ENCODE peak calls at places on chromosomes 3 and 15, in eight cellular contexts. G is right atrium auricular region, Y is fibroblast of lung, M is left ventricle myocardium inferior, A is dorsolateral prefrontal cortex, Z is ovary, F is kidney epithelial cell, O is colonic mucosa. T is an unnamed sample. For H3K27me3, the result is how much of the 10 kb centered on the place peaks cover.

GRCh38 chr3:13016083-13016725 is 57.0 kb downstream of the IQSEC1 start:
- DNase-seq in O (peak), A (no peak), Z (no peak), G (peak), Y (no peak), M (peak), F (no peak), T (peak)

GRCh38 chr3:44721231-44722102 is 8.0 kb upstream of the ZNF501 start:
- DNase-seq in O (no peak), M (no peak), Z (no peak), F (no peak), A (no peak), Y (peak), G (no peak), T (no peak)

GRCh38 chr3:52829906-52830463 is 487 bp downstream of the ITIH4 start:
- DNase-seq in G (no peak), A (no peak), Y (no peak), O (no peak), M (no peak), F (no peak), Z (no peak), T (no peak)

GRCh38 chr3:127254730-127255129 is 33.1 kb downstream of the PRR20G start:
- DNase-seq in Z (no peak), M (no peak), F (no peak), O (no peak), A (no peak), G (peak), Y (no peak), T (no peak)

GRCh38 chr15:35078221-35078915 is 6.7 kb downstream of the NANOGP8 start:
- DNase-seq in A (no peak), M (no peak), O (no peak), G (no peak), Y (peak), Z (peak), F (peak), T (no peak)

GRCh38 chr15:57135800-57136199 is 217.4 kb downstream of the TCF12 start:
- DNase-seq in Y (no peak), O (no peak), Z (no peak), F (no peak), M (no peak), G (no peak), A (no peak), T (no peak)

GRCh38 chr15:88992216-88992615 is 79.0 kb upstream of the MFGE8 start:
- DNase-seq in Y (peak), Z (no peak), O (no peak), M (no peak), F (no peak), A (no peak), G (no peak), T (no peak)

GRCh38 chr3:31370681-31371080 is 162.0 kb upstream of the STT3B start:
- DNase-seq in O (no peak), A (no peak), Y (peak), M (no peak), G (no peak), Z (no peak), F (no peak), T (no peak)

GRCh38 chr15:25172691-25173090 is 217.9 kb downstream of the SNRPN start:
- DNase-seq in Y (no peak), F (no peak), G (peak), O (no peak), M (no peak), A (no peak), Z (no peak), T (no peak)

GRCh38 chr15:56491110-56491722 is 26.3 kb upstream of the MNS1 start:
- DNase-seq in Y (peak), Z (peak), O (peak), G (peak), F (peak), M (peak), A (peak), T (no peak)

GRCh38 chr3:151085889-151086483 is 522 bp downstream of the MED12L start:
- DNase-seq in Z (peak), M (no peak), O (peak), A (no peak), F (no peak), G (no peak), Y (peak), T (peak)

GRCh38 chr3:37803726-37804469 is 57.8 kb upstream of the CTDSPL start:
- DNase-seq in G (no peak), F (no peak), A (no peak), M (no peak), O (no peak), Y (no peak), Z (no peak), T (no peak)

GRCh38 chr15:49521802-49522201 is 98.8 kb downstream of the FGF7 start:
- DNase-seq in Y (peak), M (no peak), G (no peak), Z (no peak), F (no peak), A (no peak), O (no peak), T (no peak)

GRCh38 chr15:49506341-49506740 is 83.3 kb downstream of the FGF7 start:
- DNase-seq in Z (no peak), A (no peak), G (no peak), O (no peak), Y (no peak), F (no peak), M (no peak), T (no peak)

GRCh38 chr3:194906970-194907629 is 221.4 kb downstream of the FAM43A start:
- DNase-seq in O (no peak), A (no peak), Y (no peak), G (no peak), F (no peak), M (no peak), Z (no peak), T (no peak)

GRCh38 chr15:100924436-100924835 is 5.3 kb downstream of the LRRK1 start:
- DNase-seq in M (no peak), G (no peak), O (peak), A (no peak), Y (no peak), F (no peak), Z (no peak), T (no peak)

GRCh38 chr15:60673918-60674558 is 195.1 kb upstream of the ICE2 start:
- DNase-seq in A (no peak), Y (peak), G (peak), M (no peak), O (peak), F (peak), Z (peak), T (no peak)

GRCh38 chr3:108552267-108553159 is 36.7 kb downstream of the CIP2A start:
- DNase-seq in G (no peak), Z (no peak), F (no peak), A (no peak), O (no peak), M (no peak), Y (peak), T (no peak)

GRCh38 chr15:31230630-31231485 is 95.8 kb upstream of the KLF13 start:
- DNase-seq in M (no peak), G (no peak), Z (no peak), O (no peak), F (no peak), Y (no peak), A (no peak), T (peak)

GRCh38 chr15:83565553-83566159 is 88.3 kb upstream of the ADAMTSL3 start:
- DNase-seq in O (no peak), Z (no peak), A (no peak), Y (peak), M (no peak), G (no peak), F (no peak), T (no peak)

GRCh38 chr3:45595364-45596154 is 1.0 kb downstream of the LIMD1 start:
- DNase-seq in M (peak), F (no peak), G (no peak), O (peak), Z (no peak), Y (no peak), A (no peak), T (peak)

GRCh38 chr3:124263168-124263567 is 271.2 kb upstream of the ROPN1 start:
- DNase-seq in A (no peak), G (no peak), Y (peak), O (no peak), F (peak), Z (no peak), M (no peak), T (no peak)

GRCh38 chr15:38512901-38513300 is 51.7 kb downstream of the RASGRP1 start:
- DNase-seq in Z (no peak), F (no peak), O (no peak), M (no peak), G (no peak), A (no peak), Y (no peak), T (no peak)

GRCh38 chr3:3998140-3998977 is 199.1 kb downstream of the LRRN1 start:
- DNase-seq in Y (peak), G (no peak), M (no peak), F (peak), Z (no peak), O (peak), A (no peak), T (peak)

GRCh38 chr15:74132681-74133070 is 2.3 kb downstream of the ISLR2 start:
- DNase-seq in G (no peak), Z (no peak), O (no peak), F (no peak), M (no peak), A (no peak), Y (peak), T (peak)

GRCh38 chr15:45197512-45197911 is 9.7 kb upstream of the SHF start:
- DNase-seq in M (no peak), O (no peak), A (no peak), Z (no peak), G (no peak), Y (no peak), F (no peak), T (no peak)

GRCh38 chr3:159632124-159632523 is 356.5 kb upstream of the IL12A start:
- DNase-seq in Y (no peak), M (no peak), F (no peak), G (no peak), O (no peak), A (no peak), Z (no peak), T (no peak)

GRCh38 chr3:174102274-174102673 is 704.7 kb downstream of the NLGN1 start:
- DNase-seq in G (no peak), A (no peak), F (no peak), O (no peak), Y (no peak), M (no peak), Z (no peak), T (no peak)

GRCh38 chr15:100090411-100090810 is 251.4 kb downstream of the ADAMTS17 start:
- DNase-seq in A (no peak), Y (no peak), Z (no peak), G (no peak), M (no peak), O (no peak), F (no peak), T (no peak)

GRCh38 chr15:71386448-71387236 is 271.4 kb downstream of the THSD4 start:
- DNase-seq in Z (no peak), M (no peak), F (no peak), Y (no peak), G (no peak), O (no peak), A (no peak), T (no peak)

GRCh38 chr3:8653800-8654408 is 9.3 kb upstream of the SSUH2 start:
- DNase-seq in G (no peak), O (no peak), Z (no peak), Y (peak), A (no peak), M (no peak), F (no peak), T (no peak)

GRCh38 chr3:78857494-78858111 is 910.2 kb downstream of the ROBO1 start:
- DNase-seq in F (no peak), O (no peak), A (no peak), Y (peak), Z (no peak), M (no peak), G (no peak), T (no peak)

GRCh38 chr3:165440380-165440779 is 244.2 kb upstream of the SLITRK3 start:
- DNase-seq in A (no peak), M (no peak), Y (no peak), F (no peak), G (no peak), O (no peak), Z (no peak), T (no peak)
- H3K4me3 ChIP-seq in A (no peak), M (no peak), Y (no peak), F (no peak), G (no peak), O (no peak), Z (no peak), T (no peak)

GRCh38 chr3:196193738-196194541 is 17.3 kb downstream of the ZDHHC19 start:
- DNase-seq in A (no peak), M (peak), Z (no peak), G (peak), Y (no peak), F (no peak), O (peak), T (no peak)

GRCh38 chr3:196189608-196190347 is 21.4 kb downstream of the ZDHHC19 start:
- DNase-seq in F (no peak), O (no peak), A (no peak), Y (no peak), M (no peak), Z (no peak), G (no peak), T (no peak)

GRCh38 chr3:196193037-196193737 is 18.0 kb downstream of the ZDHHC19 start:
- DNase-seq in O (no peak), Z (no peak), G (no peak), F (no peak), A (no peak), Y (no peak), M (no peak), T (peak)

GRCh38 chr3:196194542-196194915 is 16.7 kb downstream of the ZDHHC19 start:
- DNase-seq in Z (no peak), F (no peak), M (no peak), Y (no peak), O (no peak), G (no peak), A (no peak), T (no peak)

GRCh38 chr3:196192036-196193001 is 18.9 kb downstream of the ZDHHC19 start:
- DNase-seq in G (no peak), Z (no peak), Y (no peak), F (no peak), M (peak), O (peak), A (no peak), T (peak)
- TF ChIP-seq CTCF in G (peak), Z (no peak), Y (no peak), F (no peak), M (no peak), O (no peak), A (no peak), T (peak)

DNA sequence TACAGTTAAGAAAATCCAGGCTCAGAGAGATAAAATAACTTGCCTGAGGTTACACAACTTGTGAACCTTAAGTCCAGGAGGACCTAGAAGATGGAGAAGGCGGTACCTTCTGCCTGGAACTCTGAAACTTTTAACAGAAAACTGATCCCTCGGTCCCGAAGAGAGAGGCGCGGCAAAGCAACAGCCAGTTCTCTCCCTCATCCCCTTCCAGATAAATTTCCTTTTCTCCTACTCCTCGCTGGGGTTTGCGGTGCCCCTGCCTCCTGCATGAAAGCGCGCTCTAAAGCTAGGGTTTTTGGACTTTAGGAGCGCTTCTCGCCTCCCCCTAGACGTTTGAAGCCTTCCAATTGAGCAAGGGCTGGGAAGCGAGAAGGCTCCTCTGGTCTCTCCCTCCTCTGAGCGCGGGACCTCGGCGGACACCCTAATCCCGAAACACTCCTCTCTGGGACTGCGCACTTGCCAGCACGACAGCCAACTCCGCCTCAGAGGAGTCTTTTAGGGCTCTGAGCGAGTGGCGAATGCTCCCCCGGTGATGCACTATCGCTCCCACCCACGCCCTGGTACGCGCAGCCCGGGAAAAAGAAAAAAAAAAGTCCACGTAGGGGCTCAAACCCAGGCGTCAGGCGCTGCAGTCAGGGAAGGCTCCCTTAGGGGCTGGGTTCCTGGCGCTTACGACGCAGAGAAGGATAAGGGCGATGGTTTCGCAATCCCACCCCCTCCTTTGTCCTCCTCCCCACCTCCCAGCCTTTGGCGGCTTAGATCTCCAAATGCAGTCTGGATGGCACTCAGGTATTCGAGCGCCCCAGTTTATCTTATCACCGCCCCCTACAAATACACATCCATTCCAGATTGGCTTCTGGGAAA is 7.9 kb upstream of the EOMES start:
- DNase-seq in Z (no peak), O (no peak), F (no peak), G (no peak), M (no peak), Y (no peak), A (no peak), T (no peak)
- H3K27me3 ChIP-seq in Z (under half), O (half or more), F (half or more), G (under half), M (half or more), Y (half or more), A (half or more), T (under half)

DNA sequence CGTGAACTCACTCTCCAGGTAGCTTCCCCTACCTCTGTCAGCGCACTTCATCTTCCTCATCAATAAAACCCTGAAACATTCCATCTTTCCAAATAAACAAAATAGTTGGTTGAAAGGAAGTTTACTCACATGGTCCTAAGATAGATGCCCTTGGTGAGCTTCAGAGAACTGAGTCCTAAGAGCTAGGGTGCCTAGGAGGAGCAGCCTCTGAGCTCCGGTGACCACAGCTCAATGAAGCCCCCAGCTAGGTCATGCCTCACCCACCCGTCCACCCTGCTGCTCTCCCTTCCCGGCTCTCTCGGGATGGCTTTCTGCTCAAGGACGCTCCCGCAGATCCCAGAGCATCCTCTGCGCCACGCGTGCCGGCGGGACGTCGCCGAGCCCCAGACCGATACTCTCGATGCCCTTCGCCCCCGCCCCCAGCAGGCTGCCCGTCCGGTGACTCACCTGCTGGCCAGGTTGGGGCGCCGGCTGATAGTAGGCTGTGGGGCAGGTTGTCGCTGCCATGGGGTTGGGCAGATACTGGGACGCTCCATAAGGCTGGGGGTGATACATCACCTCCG is 697 bp downstream of the VGLL3 start:
- DNase-seq in Z (peak), F (no peak), M (peak), G (no peak), A (no peak), O (no peak), Y (peak), T (no peak)
- H3K4me3 ChIP-seq in Z (peak), F (peak), M (peak), G (peak), A (peak), O (peak), Y (peak), T (no peak)

DNA sequence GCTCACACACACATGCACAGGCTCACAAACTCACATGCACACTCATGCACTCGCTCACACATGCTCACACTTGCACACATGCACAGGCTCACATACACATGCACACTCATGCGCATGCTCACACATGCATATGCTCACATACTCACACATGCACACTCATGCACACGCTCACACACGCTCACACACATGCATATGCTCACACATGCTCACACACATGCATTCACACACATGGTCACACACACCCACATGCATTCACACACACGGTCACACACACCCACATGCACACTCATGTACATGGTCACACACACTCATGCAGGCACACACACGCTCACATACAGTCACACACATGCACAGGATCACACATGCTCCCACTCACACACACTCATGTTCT is 132.8 kb upstream of the SMAD3 start:
- DNase-seq in Z (no peak), O (no peak), G (no peak), M (no peak), A (no peak), Y (no peak), F (no peak), T (no peak)
- TF ChIP-seq CTCF in Z (no peak), O (no peak), G (no peak), M (no peak), A (no peak), Y (no peak), F (no peak), T (no peak)

GRCh38 chr15:98289747-98290146 is 329.2 kb downstream of the ARRDC4 start:
- DNase-seq in M (no peak), O (no peak), Y (no peak), G (no peak), Z (no peak), A (no peak), F (no peak), T (no peak)
- H3K27me3 ChIP-seq in M (half or more), O (under half), Y (under half), G (under half), Z (under half), A (half or more), F (under half), T (under half)

GRCh38 chr3:34569437-34569836 is 771.0 kb downstream of the PDCD6IP start:
- DNase-seq in Z (no peak), A (no peak), G (no peak), O (no peak), M (no peak), Y (no peak), F (no peak), T (no peak)

GRCh38 chr3:34567266-34567665 is 768.8 kb downstream of the PDCD6IP start:
- DNase-seq in Z (no peak), A (no peak), O (no peak), G (no peak), F (no peak), M (no peak), Y (no peak), T (no peak)

GRCh38 chr3:34571714-34572113 is 773.3 kb downstream of the PDCD6IP start:
- DNase-seq in Z (no peak), A (no peak), M (no peak), Y (no peak), O (no peak), G (no peak), F (no peak), T (no peak)

GRCh38 chr3:34570916-34571705 is 772.7 kb downstream of the PDCD6IP start:
- DNase-seq in M (no peak), Z (no peak), G (no peak), A (no peak), O (no peak), Y (no peak), F (no peak), T (no peak)

GRCh38 chr3:34568766-34569165 is 770.3 kb downstream of the PDCD6IP start:
- DNase-seq in A (no peak), M (no peak), Y (no peak), O (no peak), G (no peak), F (no peak), Z (no peak), T (no peak)
- H3K4me3 ChIP-seq in A (no peak), M (no peak), Y (no peak), O (no peak), G (no peak), F (no peak), Z (no peak), T (no peak)

GRCh38 chr3:96416549-96417255 is 397.7 kb upstream of the EPHA6 start:
- DNase-seq in G (no peak), A (no peak), O (no peak), Z (no peak), Y (no peak), M (no peak), F (no peak), T (no peak)
- TF ChIP-seq CTCF in G (no peak), A (no peak), O (no peak), Z (no peak), Y (no peak), M (no peak), F (no peak), T (no peak)